ENCODE peak calls at places on chromosomes 6 and 20, in four cellular contexts. X is progenitor cell of endocrine pancreas; G is T-helper 2 cell treated with Interferon-gamma antibody and Interleukin-4, amounts not matched to agents 5 μg/mL and 100 μg/mL, for 36 hours; F is NCI-H1930. Q is an unnamed sample.

GRCh38 chr6:43771858-43772570 is 2.0 kb downstream of the VEGFA start:
- DNase-seq in F (no peak), X (peak; percentile 48), G (peak; percentile 72), Q (peak; percentile 79)

GRCh38 chr20:32527052-32527446 is 58.1 kb downstream of the NOL4L start:
- DNase-seq in F (no peak), G (no peak), X (no peak), Q (no peak)

GRCh38 chr20:57469418-57470211 is 55.3 kb downstream of the CTCFL start:
- DNase-seq in F (no peak), G (no peak), X (no peak), Q (no peak)

GRCh38 chr6:19841181-19841580 is 4.0 kb downstream of the ID4 start:
- DNase-seq in F (no peak), X (no peak), G (no peak), Q (no peak)

GRCh38 chr20:14583413-14583812 is 246.0 kb upstream of the FLRT3 start:
- DNase-seq in G (no peak), F (no peak), X (no peak), Q (no peak)

GRCh38 chr6:139926711-139927110 is 552.3 kb upstream of the CITED2 start:
- DNase-seq in G (no peak), F (no peak), X (no peak), Q (no peak)

GRCh38 chr20:952196-952795 is 36.2 kb upstream of the ANGPT4 start:
- DNase-seq in F (no peak), G (no peak), X (no peak), Q (no peak)

GRCh38 chr6:18076231-18076630 is 46.2 kb downstream of the NHLRC1 start:
- DNase-seq in G (no peak), F (no peak), X (no peak), Q (no peak)

GRCh38 chr20:25014816-25015215 is 22.3 kb upstream of the APMAP start:
- DNase-seq in G (no peak), X (no peak), F (no peak), Q (no peak)

GRCh38 chr20:3101737-3102574 is 17.4 kb upstream of the AVP start:
- DNase-seq in F (no peak), X (no peak), G (peak; percentile 42), Q (no peak)